ENCODE peak calls at places on chromosomes 13 and 19, in seven cellular contexts. D, A, S, V, N, J and Y are unnamed samples.

GRCh38 chr19:40241809-40242384 is 15.4 kb upstream of the CCNP start:
- DNase-seq in J (peak; percentile 29), N (peak; percentile 77), V (no peak), S (peak; percentile 40), D (peak; percentile 77), A (no peak), Y (no peak)

GRCh38 chr19:47331931-47332547 is at the start of gene C5AR2:
- DNase-seq in S (no peak), V (peak; percentile 46), A (peak; percentile 30), N (no peak), D (no peak), J (no peak), Y (no peak)

GRCh38 chr13:93248627-93249047 is 22.0 kb downstream of the GPC6 start:
- DNase-seq in D (no peak), V (no peak), N (no peak), A (no peak), J (no peak), S (no peak), Y (no peak)

GRCh38 chr13:111874981-111875380 is 192.0 kb upstream of the SOX1 start:
- DNase-seq in J (no peak), D (no peak), S (no peak), V (no peak), N (no peak), A (no peak), Y (no peak)

GRCh38 chr13:75704942-75705320 is 68.8 kb downstream of the LMO7 start:
- DNase-seq in S (peak; percentile 56), V (no peak), D (no peak), N (no peak), J (no peak), A (peak; percentile 65), Y (no peak)

GRCh38 chr19:38617283-38617763 is 430 bp downstream of the MAP4K1 start:
- DNase-seq in D (no peak), A (no peak), V (no peak), J (peak; percentile 39), N (no peak), S (no peak), Y (no peak)

GRCh38 chr19:37778613-37779138 is 710 bp downstream of the ZNF573 start:
- DNase-seq in V (peak; percentile 40), D (no peak), N (no peak), A (no peak), J (peak; percentile 56), S (no peak), Y (no peak)

GRCh38 chr19:2578391-2578826 is 102.5 kb downstream of the GADD45B start:
- DNase-seq in N (no peak), V (peak; percentile 42), S (peak; percentile 40), J (no peak), A (no peak), D (peak; percentile 42), Y (no peak)

GRCh38 chr13:87128006-87128405 is 543.2 kb upstream of the SLITRK5 start:
- DNase-seq in A (no peak), V (no peak), S (no peak), J (peak; percentile 43), N (no peak), D (no peak), Y (peak; percentile 43)

GRCh38 chr19:57192064-57192395 is 730 bp downstream of the ZNF264 start:
- DNase-seq in S (no peak), A (no peak), V (peak; percentile 26), N (no peak), J (no peak), D (no peak), Y (no peak)

GRCh38 chr13:114017028-114017630 is 43.3 kb upstream of the C13orf46 start:
- DNase-seq in D (peak; percentile 25), S (no peak), A (no peak), V (peak; percentile 19), N (no peak), J (no peak), Y (peak; percentile 68)

GRCh38 chr19:6276447-6276846 is 3.3 kb downstream of the MLLT1 start:
- DNase-seq in A (peak; percentile 80), N (no peak), S (peak; percentile 47), V (no peak), D (no peak), J (no peak), Y (no peak)

GRCh38 chr13:74074723-74075122 is 59.5 kb downstream of the KLF12 start:
- DNase-seq in S (no peak), V (no peak), N (no peak), J (no peak), D (no peak), A (no peak), Y (no peak)

GRCh38 chr19:30881281-30881680 is 468.0 kb downstream of the TSHZ3 start:
- DNase-seq in D (no peak), N (no peak), S (no peak), A (no peak), V (no peak), J (no peak), Y (no peak)

GRCh38 chr19:38671654-38672053 is 24.2 kb downstream of the ACTN4 start:
- DNase-seq in S (no peak), J (no peak), D (no peak), N (no peak), V (no peak), A (no peak), Y (no peak)

GRCh38 chr13:114279146-114279545 is 2.3 kb upstream of the UPF3A start:
- DNase-seq in V (no peak), S (no peak), D (no peak), A (no peak), J (no peak), N (no peak), Y (no peak)

GRCh38 chr19:56134655-56134922 is 6.5 kb upstream of the ZNF444 start:
- DNase-seq in N (no peak), S (no peak), V (no peak), J (no peak), A (no peak), D (no peak), Y (no peak)

GRCh38 chr19:15195381-15195964 is 5.3 kb downstream of the NOTCH3 start:
- DNase-seq in N (no peak), V (peak; percentile 33), S (peak; percentile 69), J (peak; percentile 55), D (peak; percentile 70), A (peak; percentile 63), Y (peak; percentile 78)

GRCh38 chr13:35475960-35476943 is at the start of gene MAB21L1:
- DNase-seq in A (no peak), V (no peak), J (peak; percentile 40), D (no peak), S (peak; percentile 49), N (peak; percentile 26), Y (peak; percentile 59)

GRCh38 chr13:22505489-22505888 is 675.3 kb upstream of the SGCG start:
- DNase-seq in S (no peak), V (no peak), A (no peak), D (no peak), J (no peak), N (peak; percentile 50), Y (no peak)

GRCh38 chr19:52734893-52735661 is at the start of gene ZNF611:
- DNase-seq in N (peak; percentile 98), J (peak; percentile 96), S (peak; percentile 97), A (peak; percentile 98), V (peak; percentile 57), D (peak; percentile 98), Y (peak; percentile 99)

GRCh38 chr13:109157275-109157674 is 527.9 kb downstream of the MYO16 start:
- DNase-seq in S (no peak), N (no peak), D (no peak), V (no peak), A (no peak), J (no peak), Y (peak; percentile 57)

DNA sequence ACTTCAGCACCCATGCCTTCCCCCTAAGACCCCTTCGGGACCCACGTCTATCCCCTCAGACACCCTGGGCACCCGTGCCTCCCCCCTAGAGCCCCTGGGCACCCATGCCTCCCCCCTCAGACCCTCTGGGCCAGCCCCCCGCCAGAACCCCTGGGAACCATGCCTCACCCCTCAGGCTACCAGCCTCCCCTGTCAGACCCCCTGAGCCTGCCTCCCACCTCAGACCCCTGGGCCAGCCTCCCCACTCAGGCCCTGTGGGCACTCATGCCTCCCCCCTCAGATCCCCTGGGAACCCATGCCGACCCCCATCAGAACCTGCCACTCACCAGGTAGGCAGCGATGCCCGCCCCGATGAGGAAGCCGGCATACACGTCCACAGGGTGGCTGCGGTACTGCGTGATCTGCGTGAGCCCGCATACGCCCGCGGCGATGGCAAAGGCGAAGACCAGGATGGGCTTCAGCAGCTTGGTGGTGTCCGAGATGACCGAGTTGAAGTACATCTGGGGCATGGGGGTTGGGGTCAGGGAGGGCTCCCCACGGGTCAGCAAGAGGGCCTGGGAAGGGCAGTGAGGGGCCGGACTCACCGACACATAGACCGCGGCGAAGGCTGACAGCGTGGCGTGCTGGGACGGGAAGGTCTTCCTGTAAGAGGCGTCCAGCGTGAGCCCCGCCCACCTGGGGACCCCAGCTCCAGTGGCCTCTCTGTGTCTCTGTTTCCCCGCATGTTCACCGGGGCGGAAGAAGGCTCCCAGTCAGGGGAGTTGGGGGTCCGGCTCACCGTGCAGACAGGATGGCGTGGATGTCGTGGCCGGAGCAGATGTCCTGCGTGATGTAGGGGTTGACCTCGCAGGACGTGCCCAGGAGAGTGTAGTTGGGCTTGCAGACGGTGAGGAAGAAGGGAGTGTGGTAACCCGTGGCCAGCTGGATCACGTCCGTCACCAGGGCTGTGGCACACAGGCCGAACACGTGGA is 7.4 kb downstream of the PLPPR3 start:
- DNase-seq in S (no peak), D (peak; percentile 27), N (no peak), V (no peak), A (no peak), J (peak; percentile 30), Y (no peak)
- TF ChIP-seq POLR2A in S (no peak), D (no peak), N (no peak), V (no peak), A (no peak), J (peak; percentile 6), Y (no peak)

DNA sequence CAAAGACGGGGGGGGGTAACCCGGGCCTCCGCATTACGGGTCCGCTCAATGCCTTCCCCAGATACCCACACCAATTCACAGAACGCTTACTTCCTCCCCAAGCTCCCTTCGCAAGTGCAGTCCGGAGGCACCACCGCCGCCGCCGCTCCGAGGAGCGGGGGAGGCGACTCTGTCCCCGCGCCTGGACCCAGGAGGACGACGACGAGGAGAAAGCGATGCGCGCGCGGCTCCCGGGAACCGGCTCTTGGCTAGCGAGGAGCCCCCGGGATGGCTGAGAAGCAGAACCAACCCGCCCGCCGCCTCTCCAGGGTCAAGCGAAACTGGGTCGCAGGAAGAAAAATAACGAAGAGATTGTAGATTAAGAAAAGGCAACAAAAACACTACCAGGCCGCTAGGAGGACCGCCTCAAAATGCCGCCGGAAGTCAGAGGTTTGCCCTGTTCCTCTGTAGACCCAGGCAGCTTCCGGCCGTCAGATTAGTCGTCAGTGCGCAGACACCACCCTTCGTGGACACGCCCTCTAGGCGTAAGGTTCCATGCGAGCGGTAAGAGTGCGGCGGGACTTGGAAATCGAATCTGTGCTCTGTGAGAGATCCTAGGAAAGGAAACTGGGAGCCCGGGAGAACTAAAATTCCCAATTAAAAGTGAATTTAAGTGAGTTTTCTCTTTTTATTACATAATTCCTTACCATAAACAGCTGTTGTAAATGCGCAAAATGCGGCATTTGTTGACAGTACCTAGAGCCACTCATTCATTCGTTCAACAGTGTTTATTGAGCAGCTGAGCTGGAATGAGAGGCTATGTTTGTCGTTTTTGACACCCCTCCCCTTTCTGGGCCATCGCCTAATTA is at the start of gene ZC3H13:
- DNase-seq in N (peak; percentile 92), S (peak; percentile 93), J (peak; percentile 98), D (peak; percentile 95), A (peak; percentile 93), V (peak; percentile 71), Y (peak; percentile 85)
- TF ChIP-seq POLR2A in N (peak; percentile 84), S (no peak), J (peak; percentile 87), D (peak; percentile 57), A (no peak), V (peak; percentile 52), Y (peak; percentile 78)

GRCh38 chr13:45700971-45701900 is 884 bp upstream of the CBY2 start:
- DNase-seq in A (no peak), N (no peak), J (no peak), V (no peak), S (no peak), D (no peak), Y (no peak)
- TF ChIP-seq POLR2A in A (no peak), N (no peak), J (no peak), V (no peak), S (no peak), D (no peak), Y (no peak)

GRCh38 chr19:4443966-4444764 is 13.4 kb downstream of the UBXN6 start:
- DNase-seq in V (no peak), J (no peak), S (no peak), N (no peak), D (no peak), A (no peak), Y (no peak)
- TF ChIP-seq POLR2A in V (no peak), J (no peak), S (no peak), N (no peak), D (no peak), A (no peak), Y (no peak)